ENCODE peak calls at places on chromosomes 5 and 9, in seven cellular contexts. W, N, Y, Z, P, J and F are unnamed samples.

GRCh38 chr9:85536076-85536475 is 205.7 kb downstream of the AGTPBP1 start:
- DNase-seq in W (peak), N (no peak), Y (no peak), Z (no peak), P (peak), J (no peak), F (no peak)

GRCh38 chr5:135102716-135103696 is 69.0 kb upstream of the PITX1 start:
- DNase-seq in W (no peak), N (peak), Y (no peak), Z (no peak), P (no peak), J (no peak), F (no peak)

GRCh38 chr9:69012690-69013403 is 1.1 kb downstream of the PRKACG start:
- DNase-seq in W (no peak), N (no peak), Y (no peak), Z (no peak), P (no peak), J (no peak), F (no peak)

GRCh38 chr5:143345671-143346440 is 57.6 kb downstream of the NR3C1 start:
- DNase-seq in W (no peak), N (no peak), Y (no peak), Z (no peak), P (no peak), J (no peak), F (no peak)

GRCh38 chr9:34578241-34579096 is 11.1 kb downstream of the CNTFR start:
- DNase-seq in W (peak), N (no peak), Y (no peak), Z (no peak), P (no peak), J (no peak), F (no peak)

GRCh38 chr9:98570055-98570454 is 138.7 kb downstream of the GABBR2 start:
- DNase-seq in W (no peak), N (no peak), Y (no peak), Z (no peak), P (no peak), J (no peak), F (no peak)

GRCh38 chr5:95725937-95726810 is 5.0 kb upstream of the RHOBTB3 start:
- DNase-seq in W (peak), N (no peak), Y (no peak), Z (no peak), P (no peak), J (no peak), F (no peak)

GRCh38 chr9:70884276-70884675 is 237.1 kb downstream of the TRPM3 start:
- DNase-seq in W (no peak), N (no peak), Y (no peak), Z (no peak), P (no peak), J (no peak), F (no peak)

GRCh38 chr9:29213374-29214161 is 1640.3 kb upstream of the C9orf72 start:
- DNase-seq in W (no peak), N (no peak), Y (no peak), Z (no peak), P (peak), J (no peak), F (no peak)

GRCh38 chr9:122234022-122234748 is 5.4 kb upstream of the LHX6 start:
- DNase-seq in W (no peak), N (no peak), Y (no peak), Z (no peak), P (no peak), J (no peak), F (no peak)

DNA sequence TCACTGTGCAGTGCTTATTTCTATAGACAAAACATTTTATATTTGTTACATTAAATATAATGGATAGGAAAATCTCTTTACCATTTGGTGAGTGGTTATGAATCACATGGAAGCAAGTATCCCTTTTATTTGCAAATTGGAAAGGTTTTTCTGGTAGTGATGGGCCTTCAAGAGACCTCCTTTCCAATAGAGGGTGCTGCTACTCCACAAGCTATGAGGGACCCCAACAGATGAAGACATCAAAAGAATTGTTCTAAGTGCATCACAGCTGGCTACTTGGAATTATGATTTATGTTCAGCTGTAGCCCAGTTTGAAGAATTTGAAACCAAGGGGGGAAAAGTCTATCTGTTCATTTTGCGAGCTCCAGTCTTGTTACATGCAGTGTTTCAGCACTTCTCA is 493.7 kb upstream of the SGCD start:
- DNase-seq in W (no peak), N (no peak), Y (no peak), Z (no peak), P (no peak), J (no peak), F (no peak)
- TF ChIP-seq CTCF in W (no peak), N (no peak), Y (no peak), Z (no peak), P (no peak), J (no peak), F (no peak)

GRCh38 chr9:102594216-102594615 is 400.9 kb upstream of the CYLC2 start:
- DNase-seq in W (no peak), N (no peak), Y (no peak), Z (no peak), P (no peak), J (no peak), F (no peak)
- TF ChIP-seq CTCF in W (no peak), N (no peak), Y (no peak), Z (no peak), P (no peak), J (no peak), F (no peak)

GRCh38 chr9:74821636-74822035 is 66.1 kb downstream of the TRPM6 start:
- DNase-seq in W (no peak), N (no peak), Y (no peak), Z (no peak), P (no peak), J (no peak), F (no peak)

DNA sequence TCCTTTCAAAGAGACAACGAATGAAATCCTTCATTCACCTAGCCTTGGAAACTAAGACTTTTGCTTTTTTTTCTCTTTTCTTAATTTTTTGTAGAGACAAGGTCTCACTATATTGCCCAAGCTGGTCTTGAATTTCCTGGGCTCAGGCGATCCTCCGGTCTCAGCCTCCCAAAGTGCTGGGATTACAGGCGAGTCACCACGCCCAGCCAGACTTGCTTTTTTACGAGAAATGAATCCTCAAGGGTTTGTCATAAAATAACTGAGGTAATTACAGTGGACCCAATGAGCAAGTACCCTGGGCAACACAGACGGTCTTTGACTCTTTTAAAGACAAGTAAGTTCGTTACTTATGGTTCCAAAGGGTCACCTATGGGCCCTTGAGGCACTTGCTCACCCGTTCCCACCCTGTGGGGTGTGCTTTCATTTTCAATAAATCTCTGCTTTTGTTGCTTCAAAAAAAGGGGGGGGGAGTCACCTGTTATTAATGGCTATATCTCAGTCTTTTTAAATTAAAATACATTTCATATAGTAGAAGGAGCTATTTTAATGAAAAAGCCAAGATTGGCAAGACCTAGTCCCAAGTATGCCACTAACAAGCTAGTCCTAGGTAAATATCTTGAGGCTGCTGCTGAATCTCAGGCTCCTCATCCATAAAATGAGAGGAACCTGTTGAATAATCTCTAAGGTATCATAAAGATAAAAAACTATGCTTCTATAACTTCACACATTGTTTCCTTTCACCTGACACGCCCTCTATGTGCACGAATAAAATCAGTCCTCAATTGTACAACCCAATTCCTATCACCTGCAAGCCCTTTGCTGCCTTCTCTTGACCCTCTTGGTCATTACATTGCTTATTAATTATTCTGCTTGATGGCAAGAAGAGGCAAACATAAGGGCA is 70.2 kb downstream of the TRPM6 start:
- DNase-seq in W (no peak), N (no peak), Y (peak), Z (no peak), P (no peak), J (no peak), F (no peak)
- TF ChIP-seq CTCF in W (no peak), N (no peak), Y (no peak), Z (no peak), P (no peak), J (no peak), F (no peak)

GRCh38 chr9:32350682-32351081 is 33.8 kb upstream of the ACO1 start:
- DNase-seq in W (peak), N (no peak), Y (no peak), Z (no peak), P (peak), J (peak), F (no peak)
- TF ChIP-seq CTCF in W (peak), N (no peak), Y (peak), Z (peak), P (peak), J (peak), F (no peak)

DNA sequence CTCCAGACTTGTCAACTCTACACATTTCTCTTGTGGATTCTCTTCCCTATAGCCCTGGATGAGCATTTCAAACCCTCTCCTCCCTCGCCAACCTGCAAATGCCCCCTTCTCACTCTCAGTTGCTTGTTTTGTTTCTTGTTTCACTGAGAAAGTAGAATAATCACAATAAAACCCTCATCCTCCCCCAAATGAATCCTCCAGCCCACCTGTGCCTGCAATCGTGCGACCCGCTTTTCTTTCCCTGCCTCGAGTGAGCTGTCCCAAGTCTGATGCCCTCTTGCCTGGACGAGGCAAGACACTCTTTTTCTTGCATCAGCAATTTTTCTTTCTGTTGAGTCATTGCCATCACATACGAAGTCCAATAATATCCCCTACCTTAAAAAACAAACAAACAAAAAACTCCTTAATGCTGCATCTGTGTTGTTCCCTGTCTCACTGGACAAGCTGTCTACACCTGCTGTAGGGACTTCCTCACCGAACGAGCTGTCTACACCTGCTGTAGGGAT is 3.7 kb upstream of the CACNA1B start:
- DNase-seq in W (no peak), N (no peak), Y (no peak), Z (no peak), P (no peak), J (no peak), F (no peak)
- TF ChIP-seq CTCF in W (no peak), N (no peak), Y (no peak), Z (no peak), P (no peak), J (no peak), F (no peak)

GRCh38 chr9:91177081-91177480 is 184.6 kb downstream of the AUH start:
- DNase-seq in W (no peak), N (peak), Y (peak), Z (no peak), P (no peak), J (no peak), F (no peak)

GRCh38 chr9:91177661-91178280 is 183.9 kb downstream of the AUH start:
- DNase-seq in W (peak), N (peak), Y (peak), Z (no peak), P (peak), J (no peak), F (no peak)

GRCh38 chr9:91172329-91172728 is 189.4 kb downstream of the AUH start:
- DNase-seq in W (no peak), N (no peak), Y (no peak), Z (no peak), P (no peak), J (no peak), F (no peak)

GRCh38 chr9:91176426-91176825 is 185.3 kb downstream of the AUH start:
- DNase-seq in W (no peak), N (peak), Y (peak), Z (no peak), P (no peak), J (no peak), F (no peak)

GRCh38 chr9:91174772-91175171 is 186.9 kb downstream of the AUH start:
- DNase-seq in W (no peak), N (no peak), Y (no peak), Z (no peak), P (no peak), J (no peak), F (no peak)
- TF ChIP-seq CTCF in W (no peak), N (no peak), Y (no peak), Z (no peak), P (no peak), J (no peak), F (no peak)

GRCh38 chr5:150481708-150481965 is 26.3 kb upstream of the NDST1 start:
- DNase-seq in W (no peak), N (no peak), Y (no peak), Z (no peak), P (no peak), J (no peak), F (no peak)

GRCh38 chr5:150481972-150482406 is 25.9 kb upstream of the NDST1 start:
- DNase-seq in W (no peak), N (no peak), Y (no peak), Z (no peak), P (no peak), J (no peak), F (no peak)

GRCh38 chr5:150473673-150474358 is 24.3 kb upstream of the RPS14 start:
- DNase-seq in W (no peak), N (no peak), Y (no peak), Z (no peak), P (peak), J (no peak), F (no peak)

GRCh38 chr5:150484964-150485769 is 22.8 kb upstream of the NDST1 start:
- DNase-seq in W (no peak), N (peak), Y (no peak), Z (no peak), P (no peak), J (no peak), F (no peak)

GRCh38 chr5:150479416-150479815 is 28.5 kb upstream of the NDST1 start:
- DNase-seq in W (no peak), N (no peak), Y (no peak), Z (no peak), P (no peak), J (no peak), F (no peak)
- TF ChIP-seq CTCF in W (no peak), N (no peak), Y (no peak), Z (no peak), P (no peak), J (no peak), F (no peak)

DNA sequence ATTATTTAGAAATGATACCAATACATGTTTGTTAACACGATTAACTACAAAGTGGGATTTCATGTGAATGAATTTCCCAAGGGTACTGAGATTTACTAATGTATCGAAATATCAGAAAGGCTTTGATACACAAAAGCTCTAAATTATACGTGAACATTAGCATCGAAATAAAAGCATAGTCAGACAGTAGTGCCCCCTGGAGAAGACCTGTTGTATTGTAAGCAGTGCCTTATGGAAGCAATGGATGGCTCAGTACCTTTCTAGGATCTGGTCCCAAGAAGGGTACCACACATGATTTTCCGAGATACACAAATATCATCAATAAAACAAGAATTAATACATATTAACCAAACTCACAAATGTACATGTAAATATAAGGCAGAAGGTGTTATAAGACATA is 153.8 kb downstream of the CDH12 start:
- DNase-seq in W (no peak), N (no peak), Y (no peak), Z (no peak), P (no peak), J (no peak), F (no peak)
- TF ChIP-seq CTCF in W (no peak), N (no peak), Y (no peak), Z (no peak), P (peak), J (no peak), F (no peak)

DNA sequence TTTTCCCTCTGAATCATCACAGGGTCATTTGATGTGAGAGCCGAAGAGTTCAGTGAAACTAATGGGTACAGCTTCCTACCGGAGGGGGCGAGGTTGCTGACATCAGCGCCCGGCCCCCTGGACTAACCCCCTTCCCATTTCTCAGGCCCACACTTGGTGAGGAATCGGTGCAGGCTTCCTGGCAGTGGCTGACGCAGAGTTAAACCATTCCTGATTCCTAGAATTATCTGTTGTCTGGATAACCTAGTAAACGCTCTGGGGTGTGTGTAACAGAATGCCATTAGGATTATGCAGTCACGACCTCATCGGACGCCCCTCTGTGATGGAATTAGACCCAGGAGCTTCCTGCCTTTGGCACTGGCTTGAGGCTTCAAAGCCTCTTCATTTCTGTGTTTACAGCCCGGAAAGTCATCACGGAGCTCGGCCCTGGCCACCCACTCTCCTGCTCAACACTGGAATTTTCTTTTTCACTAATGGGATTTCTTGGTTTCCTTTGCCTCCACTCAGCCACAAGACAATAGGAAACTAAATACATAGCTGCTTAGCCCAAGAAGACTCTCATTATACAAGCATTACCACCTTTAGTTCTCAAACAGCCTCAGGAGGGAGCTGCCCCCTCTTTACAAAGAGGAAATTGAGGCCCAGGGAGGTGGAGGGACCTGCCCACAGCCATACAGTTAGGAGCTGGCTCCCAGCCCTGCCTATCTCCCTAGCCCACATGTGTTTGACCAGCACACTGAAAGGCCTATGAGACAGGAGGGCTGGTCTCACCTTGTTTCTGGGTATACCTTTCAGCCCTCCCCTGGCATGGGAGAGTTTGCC is 61.3 kb upstream of the RPL26L1 start:
- DNase-seq in W (peak), N (no peak), Y (no peak), Z (no peak), P (no peak), J (no peak), F (no peak)
- TF ChIP-seq CTCF in W (peak), N (no peak), Y (no peak), Z (no peak), P (no peak), J (no peak), F (no peak)